ENCODE peak calls at places on chromosomes 16 and 17, in four cellular contexts. I is tibial nerve, N is neural progenitor cell, Y is A549. K is an unnamed sample.

GRCh38 chr17:7838291-7839075 is 4.5 kb downstream of the KDM6B start:
- DNase-seq in I (no peak), N (peak; percentile 92), Y (no peak), K (no peak)

GRCh38 chr17:28944862-28945741 is 6.2 kb downstream of the PHF12 start:
- DNase-seq in I (no peak), N (no peak), Y (no peak), K (no peak)

GRCh38 chr16:22202261-22202637 is 3.8 kb upstream of the EEF2K start:
- DNase-seq in I (no peak), N (no peak), Y (no peak), K (no peak)

GRCh38 chr17:4583796-4584124 is 569 bp upstream of the SMTNL2 start:
- DNase-seq in I (no peak), N (peak; percentile 81), Y (peak; percentile 94), K (no peak)

GRCh38 chr17:40329981-40330794 is 21.2 kb downstream of the RARA start:
- DNase-seq in I (no peak), N (no peak), Y (no peak), K (no peak)

GRCh38 chr17:8792646-8793045 is 6.5 kb downstream of the MFSD6L start:
- DNase-seq in I (no peak), N (no peak), Y (no peak), K (no peak)

GRCh38 chr17:44941712-44942331 is 5.8 kb downstream of the KIF18B start:
- DNase-seq in I (no peak), N (no peak), Y (peak; percentile 62), K (no peak)

GRCh38 chr16:78434401-78434800 is 334.9 kb downstream of the WWOX start:
- DNase-seq in I (no peak), N (no peak), Y (no peak), K (no peak)

GRCh38 chr17:76262732-76263344 is 2.3 kb upstream of the UBALD2 start:
- DNase-seq in I (no peak), N (no peak), Y (no peak), K (no peak)
- TF ChIP-seq CTCF in I (no peak), N (no peak), Y (no peak), K (no peak)

GRCh38 chr17:2592974-2593845 is at the start of gene PAFAH1B1:
- DNase-seq in I (peak; percentile 84), N (peak; percentile 97), Y (peak; percentile 92), K (peak; percentile 59)
- TF ChIP-seq CTCF in I (no peak), N (peak; percentile 20), Y (peak; percentile 23), K (no peak)

GRCh38 chr16:84182104-84182503 is 4.8 kb downstream of the TAF1C start:
- DNase-seq in I (no peak), N (no peak), Y (no peak), K (no peak)

GRCh38 chr16:84182680-84183571 is 3.9 kb downstream of the TAF1C start:
- DNase-seq in I (no peak), N (no peak), Y (no peak), K (no peak)

GRCh38 chr16:84184775-84185174 is 2.1 kb downstream of the TAF1C start:
- DNase-seq in I (no peak), N (no peak), Y (no peak), K (no peak)

GRCh38 chr16:84183572-84183875 is 3.3 kb downstream of the TAF1C start:
- DNase-seq in I (no peak), N (no peak), Y (no peak), K (no peak)

GRCh38 chr16:84183911-84184310 is 2.9 kb downstream of the TAF1C start:
- DNase-seq in I (no peak), N (no peak), Y (peak; percentile 69), K (no peak)
- TF ChIP-seq CTCF in I (peak; percentile 9), N (peak; percentile 13), Y (peak; percentile 61), K (no peak)

GRCh38 chr17:72659811-72660210 is 432.7 kb downstream of the SLC39A11 start:
- DNase-seq in I (no peak), N (no peak), Y (no peak), K (no peak)
- TF ChIP-seq CTCF in I (no peak), N (no peak), Y (no peak), K (no peak)

GRCh38 chr17:65739026-65739425 is 177.6 kb upstream of the AXIN2 start:
- DNase-seq in I (no peak), N (no peak), Y (no peak), K (no peak)
- TF ChIP-seq CTCF in I (no peak), N (no peak), Y (no peak), K (no peak)

DNA sequence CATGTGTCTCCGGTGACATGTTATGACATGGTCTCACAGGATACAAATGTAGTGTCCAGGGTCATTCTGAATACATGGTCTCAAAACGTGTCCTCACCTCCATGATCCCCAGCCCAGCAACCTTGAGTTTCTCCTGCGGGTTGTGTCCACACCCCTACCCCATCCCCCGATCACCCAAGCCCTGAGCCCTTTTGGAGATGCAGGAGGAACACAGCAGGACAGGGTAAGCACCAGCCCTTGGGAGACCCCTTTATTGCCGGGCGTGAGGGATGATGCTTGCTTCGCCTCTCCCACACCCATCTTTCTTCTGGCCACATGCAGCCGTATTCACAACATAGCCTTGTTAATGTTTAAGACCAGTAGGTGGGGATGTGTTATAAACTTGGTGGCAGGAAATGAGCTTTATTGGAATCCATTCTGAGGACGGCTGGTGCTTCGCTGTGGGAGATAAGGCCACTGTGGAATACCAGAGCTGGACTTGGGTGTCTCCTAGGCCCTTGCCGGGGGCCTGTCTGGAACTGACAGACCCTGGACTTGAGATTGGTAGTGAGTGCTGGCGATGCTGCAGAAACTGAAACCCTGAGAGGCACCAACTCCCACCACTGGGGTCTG is 5.5 kb downstream of the TMEM132E start:
- DNase-seq in I (no peak), N (peak; percentile 29), Y (peak; percentile 49), K (no peak)
- TF ChIP-seq CTCF in I (no peak), N (peak; percentile 25), Y (peak; percentile 27), K (no peak)

DNA sequence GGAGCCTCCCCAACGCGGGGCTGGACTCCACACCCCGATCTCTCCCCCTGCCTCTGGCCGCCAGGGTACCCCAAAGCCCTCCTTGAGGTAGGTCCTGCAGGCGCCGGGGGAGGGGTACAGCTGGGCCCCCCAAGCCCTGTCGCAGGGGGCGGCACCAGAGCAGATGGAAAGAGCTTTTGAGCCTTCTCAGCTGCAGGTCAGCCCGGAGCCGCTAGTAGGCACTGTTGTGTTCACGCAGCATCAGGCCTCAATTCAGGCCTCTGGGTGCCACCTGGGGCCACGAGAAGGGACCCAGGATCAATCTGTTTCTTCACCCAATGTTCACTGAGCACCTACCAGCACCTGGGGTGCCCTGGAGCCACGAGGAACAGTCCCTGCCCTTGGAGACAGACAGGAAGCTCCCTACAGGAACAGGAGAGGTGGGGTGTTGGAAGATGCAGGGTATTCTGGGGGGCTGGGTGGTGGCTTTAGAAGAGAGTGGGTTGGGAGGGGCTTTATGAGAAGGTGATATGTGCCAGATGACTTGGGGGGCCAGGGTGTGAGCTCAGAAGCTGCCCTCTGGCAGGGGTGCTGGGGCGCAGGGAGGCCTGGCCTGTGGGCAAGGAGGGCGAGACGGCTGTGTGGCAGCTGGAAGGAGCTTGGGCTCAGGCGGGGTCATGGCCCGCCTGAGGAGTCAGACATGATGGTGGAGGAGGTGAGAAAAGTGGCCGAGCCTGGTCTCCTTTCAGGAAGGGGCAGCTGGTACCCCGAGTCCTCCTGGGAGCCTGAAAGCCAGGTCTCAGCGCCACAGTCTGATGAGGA is 122.0 kb upstream of the GSE1 start:
- DNase-seq in I (no peak), N (peak; percentile 65), Y (peak; percentile 63), K (no peak)
- TF ChIP-seq CTCF in I (peak; percentile 16), N (peak; percentile 92), Y (peak; percentile 84), K (no peak)

GRCh38 chr16:89973235-89973634 is 24.7 kb downstream of the DEF8 start:
- DNase-seq in I (no peak), N (no peak), Y (no peak), K (no peak)
- TF ChIP-seq CTCF in I (no peak), N (no peak), Y (no peak), K (no peak)